ENCODE peak calls at places on chromosomes 1 and 21, in seven cellular contexts. C, E, A, D, J, M and Y are unnamed samples.

GRCh38 chr1:229013981-229014380 is 256.9 kb upstream of the RAB4A start:
- DNase-seq in M (no peak), C (no peak), J (no peak), E (no peak), A (no peak), D (no peak), Y (no peak)

GRCh38 chr1:217010253-217010652 is 287.0 kb upstream of the ESRRG start:
- DNase-seq in M (no peak), D (no peak), A (no peak), J (no peak), C (no peak), E (no peak), Y (no peak)

GRCh38 chr1:155130272-155131006 is 2.8 kb downstream of the EFNA1 start:
- DNase-seq in C (no peak), A (no peak), E (no peak), J (no peak), D (no peak), M (no peak), Y (no peak)

GRCh38 chr1:155226910-155227260 is 18.4 kb downstream of the MTX1 start:
- DNase-seq in E (peak; percentile 38), A (no peak), M (peak; percentile 80), J (peak; percentile 72), C (no peak), D (peak; percentile 54), Y (no peak)

GRCh38 chr1:146007048-146007784 is 10.8 kb upstream of the TXNIP start:
- DNase-seq in E (peak; percentile 72), C (peak; percentile 66), D (peak; percentile 53), A (peak; percentile 72), J (peak; percentile 65), M (peak; percentile 56), Y (no peak)

GRCh38 chr1:236292425-236292824 is 10.7 kb upstream of the ERO1B start:
- DNase-seq in J (no peak), C (no peak), A (no peak), M (no peak), E (no peak), D (no peak), Y (no peak)

GRCh38 chr1:84701366-84701765 is 11.1 kb upstream of the SSX2IP start:
- DNase-seq in C (no peak), A (no peak), D (no peak), E (no peak), J (no peak), M (no peak), Y (no peak)

GRCh38 chr1:243841507-243841906 is 8.5 kb downstream of the AKT3 start:
- DNase-seq in J (no peak), E (no peak), M (no peak), D (no peak), C (no peak), A (no peak), Y (no peak)

GRCh38 chr1:24351918-24352637 is 32.9 kb downstream of the GRHL3 start:
- DNase-seq in D (no peak), C (no peak), E (no peak), A (no peak), J (no peak), M (no peak), Y (no peak)

GRCh38 chr1:81695741-81696140 is 105.0 kb upstream of the ADGRL2 start:
- DNase-seq in A (no peak), E (no peak), M (no peak), C (no peak), J (no peak), D (no peak), Y (no peak)

GRCh38 chr1:66405046-66405445 is 128.9 kb upstream of the SGIP1 start:
- DNase-seq in C (no peak), D (no peak), M (no peak), E (no peak), A (no peak), J (no peak), Y (no peak)

GRCh38 chr21:37225440-37225839 is 41.7 kb downstream of the VPS26C start:
- DNase-seq in E (no peak), C (no peak), D (no peak), M (peak; percentile 16), A (no peak), J (no peak), Y (no peak)

GRCh38 chr21:45482899-45483821 is 59.1 kb downstream of the SLC19A1 start:
- DNase-seq in A (no peak), J (no peak), D (no peak), M (no peak), C (no peak), E (no peak), Y (no peak)

GRCh38 chr1:42978317-42979036 is 19.8 kb upstream of the SLC2A1 start:
- DNase-seq in A (no peak), D (no peak), E (no peak), M (peak; percentile 54), C (no peak), J (no peak), Y (no peak)

GRCh38 chr21:37219766-37220432 is 47.2 kb downstream of the VPS26C start:
- DNase-seq in D (no peak), E (no peak), J (no peak), M (no peak), A (no peak), C (no peak), Y (no peak)

GRCh38 chr1:67491280-67491679 is 61.1 kb upstream of the SERBP1 start:
- DNase-seq in A (no peak), D (no peak), E (no peak), C (no peak), J (no peak), M (no peak), Y (no peak)

GRCh38 chr1:67500413-67500959 is 70.3 kb upstream of the SERBP1 start:
- DNase-seq in E (peak; percentile 78), J (peak; percentile 88), M (peak; percentile 94), A (peak; percentile 55), D (peak; percentile 89), C (peak; percentile 87), Y (peak; percentile 57)

GRCh38 chr1:67493148-67493547 is 62.9 kb upstream of the SERBP1 start:
- DNase-seq in C (no peak), M (no peak), D (no peak), E (no peak), A (no peak), J (no peak), Y (no peak)

GRCh38 chr1:67495327-67495726 is 65.1 kb upstream of the SERBP1 start:
- DNase-seq in E (no peak), D (no peak), M (no peak), A (no peak), C (no peak), J (no peak), Y (no peak)

DNA sequence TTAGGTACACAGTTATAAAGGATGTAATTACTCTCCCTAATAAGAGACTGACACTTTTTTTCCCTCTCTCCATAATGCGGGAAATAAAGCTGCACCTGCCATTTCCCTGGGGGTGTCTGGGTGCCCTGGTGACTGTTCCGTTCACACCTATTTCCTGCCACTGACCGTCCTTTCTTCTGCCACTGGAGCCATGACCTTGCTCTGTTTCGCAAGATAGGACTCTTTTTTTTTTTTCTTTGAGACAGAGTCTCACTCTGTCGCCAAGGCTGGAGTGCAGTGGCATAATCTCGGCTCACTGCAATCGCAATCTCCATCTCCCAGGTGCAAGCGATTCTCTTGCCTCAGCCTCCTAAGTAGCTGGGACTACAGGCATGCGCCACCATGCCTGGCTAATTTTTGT is 66.1 kb upstream of the SERBP1 start:
- DNase-seq in J (no peak), M (no peak), E (no peak), D (no peak), A (no peak), C (no peak), Y (no peak)
- H3K27ac ChIP-seq in J (no peak overlapping the region), M (no peak overlapping the region), E (no peak overlapping the region), D (no peak overlapping the region), A (no peak overlapping the region), C (no peak overlapping the region), Y (no peak overlapping the region)

DNA sequence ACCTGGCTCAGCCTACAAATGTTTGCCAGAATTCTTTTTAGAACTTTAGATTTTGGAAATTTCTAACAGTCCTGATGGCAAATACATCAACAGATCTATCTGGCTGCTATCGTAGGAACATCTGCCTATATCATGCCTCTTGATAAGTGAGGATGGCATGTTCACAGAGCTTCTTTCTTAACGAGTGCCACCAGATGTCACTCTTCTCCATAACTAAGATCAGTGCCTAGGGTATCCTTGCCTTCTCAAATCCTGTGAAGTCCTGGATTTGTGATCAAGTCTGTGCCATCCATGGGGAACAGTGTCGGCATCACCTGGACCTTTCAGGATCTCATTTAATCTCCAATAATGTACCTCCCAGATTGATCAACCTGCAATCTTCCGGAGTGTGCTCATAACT is 36.5 kb upstream of the CD5L start:
- DNase-seq in D (no peak), J (peak; percentile 0), M (no peak), A (no peak), E (peak; percentile 45), C (peak; percentile 46), Y (peak; percentile 18)
- TF ChIP-seq SIN3A in D (no peak), J (no peak), M (no peak), A (no peak), E (no peak), C (no peak), Y (no peak)

GRCh38 chr1:232437510-232437909 is 192.4 kb downstream of the SIPA1L2 start:
- DNase-seq in A (no peak), E (no peak), M (no peak), D (no peak), J (no peak), C (no peak), Y (no peak)

GRCh38 chr1:232435746-232436145 is 194.2 kb downstream of the SIPA1L2 start:
- DNase-seq in J (no peak), C (no peak), A (no peak), D (no peak), E (no peak), M (no peak), Y (no peak)

GRCh38 chr1:232439011-232439410 is 190.9 kb downstream of the SIPA1L2 start:
- DNase-seq in C (no peak), D (no peak), E (no peak), A (no peak), M (no peak), J (no peak), Y (no peak)

GRCh38 chr1:232440325-232441059 is 189.4 kb downstream of the SIPA1L2 start:
- DNase-seq in C (no peak), E (no peak), A (no peak), D (no peak), J (no peak), M (no peak), Y (no peak)

GRCh38 chr1:232438476-232438875 is 191.5 kb downstream of the SIPA1L2 start:
- DNase-seq in J (no peak), C (no peak), M (no peak), E (no peak), D (no peak), A (no peak), Y (no peak)
- TF ChIP-seq POLR2AphosphoS5 in J (no peak), C (no peak), M (no peak), E (no peak), D (no peak), A (no peak), Y (no peak)

DNA sequence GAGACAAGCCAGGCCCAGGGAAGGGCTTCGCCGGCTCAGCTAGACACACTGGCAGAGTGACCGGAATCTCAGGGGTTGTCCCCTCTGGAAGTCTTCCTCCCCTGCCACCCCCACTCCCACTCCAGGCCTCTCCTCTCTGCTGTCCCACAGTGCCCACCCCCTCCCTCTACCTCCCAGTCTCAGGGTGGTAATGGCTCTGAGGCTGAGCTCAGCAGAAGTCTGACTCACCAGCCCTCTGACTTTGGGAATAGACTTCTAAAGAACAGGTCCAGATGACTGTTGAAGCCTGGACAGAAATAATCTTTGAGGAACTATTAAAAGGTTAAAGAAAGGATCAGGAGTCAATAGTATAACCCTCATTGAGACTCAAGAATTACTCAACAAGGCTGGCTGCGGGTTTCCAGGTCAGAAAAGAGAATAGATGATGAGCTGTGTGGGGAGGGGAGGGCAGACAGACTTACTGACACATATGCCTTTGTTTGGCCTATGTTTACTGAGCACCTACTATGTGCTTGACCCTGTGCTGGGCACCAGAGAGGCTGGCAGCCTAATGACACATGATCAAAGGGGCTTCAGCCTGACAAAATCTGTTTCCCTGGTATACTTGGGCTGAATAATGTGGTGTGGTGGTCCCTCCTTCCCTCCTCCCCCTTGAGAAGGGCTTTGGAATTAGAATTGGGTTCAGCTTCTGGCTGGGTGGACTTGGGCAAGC is 8.2 kb downstream of the HCRTR1 start:
- DNase-seq in E (no peak), D (no peak), C (no peak), M (no peak), J (no peak), A (no peak), Y (no peak)
- H3K27ac ChIP-seq in E (no peak overlapping the region), D (no peak overlapping the region), C (no peak overlapping the region), M (no peak overlapping the region), J (peak overlapping the region; percentile 37), A (no peak overlapping the region), Y (no peak overlapping the region)